ENCODE peak calls at places on chromosome 17, in five cellular contexts. Z is A549, G is GM12878, J is HepG2, M is K562. C is an unnamed sample.

GRCh38 chr17:37598145-37598544 is 11.1 kb downstream of the SYNRG start:
- DNase-seq in Z (no peak), G (no peak), J (no peak), M (no peak), C (no peak)

GRCh38 chr17:81518113-81518784 is 5.7 kb upstream of the ACTG1 start:
- DNase-seq in Z (no peak), G (no peak), J (no peak), M (no peak), C (peak; percentile 52)

GRCh38 chr17:41369713-41370112 is at the start of gene KRT33B:
- DNase-seq in Z (no peak), G (no peak), J (no peak), M (no peak), C (no peak)

GRCh38 chr17:80092959-80093358 is 8.4 kb upstream of the GAA start:
- DNase-seq in Z (no peak), G (no peak), J (no peak), M (no peak), C (no peak)

GRCh38 chr17:21119247-21119944 is 7.4 kb upstream of the DHRS7B start:
- DNase-seq in Z (peak; percentile 86), G (no peak), J (peak; percentile 53), M (peak; percentile 63), C (peak; percentile 90)

GRCh38 chr17:16415031-16415924 is at the start of gene TRPV2:
- DNase-seq in Z (peak; percentile 55), G (peak; percentile 60), J (peak; percentile 59), M (peak; percentile 71), C (peak; percentile 80)

GRCh38 chr17:56247816-56248215 is 94.5 kb downstream of the ANKFN1 start:
- DNase-seq in Z (no peak), G (no peak), J (no peak), M (no peak), C (no peak)

GRCh38 chr17:50627782-50628601 is 6.7 kb upstream of the ABCC3 start:
- DNase-seq in Z (no peak), G (no peak), J (peak; percentile 81), M (no peak), C (peak; percentile 41)

GRCh38 chr17:1379930-1380313 is 20.1 kb downstream of the YWHAE start:
- DNase-seq in Z (no peak), G (peak; percentile 74), J (no peak), M (no peak), C (no peak)

GRCh38 chr17:67491009-67491677 is 114.1 kb downstream of the PITPNC1 start:
- DNase-seq in Z (peak; percentile 80), G (no peak), J (peak; percentile 19), M (no peak), C (peak; percentile 61)

GRCh38 chr17:2054262-2054739 is 602 bp upstream of the HIC1 start:
- DNase-seq in Z (no peak), G (no peak), J (no peak), M (no peak), C (peak; percentile 57)

GRCh38 chr17:45867702-45868101 is 23.0 kb downstream of the SPPL2C start:
- DNase-seq in Z (no peak), G (no peak), J (peak; percentile 20), M (peak; percentile 70), C (peak; percentile 42)

GRCh38 chr17:82972836-82973372 is 106.5 kb upstream of the METRNL start:
- DNase-seq in Z (no peak), G (peak; percentile 11), J (no peak), M (no peak), C (no peak)

GRCh38 chr17:16121915-16122314 is 93.4 kb downstream of the NCOR1 start:
- DNase-seq in Z (no peak), G (no peak), J (no peak), M (no peak), C (no peak)

GRCh38 chr17:50541402-50541915 is 5.5 kb upstream of the SPATA20 start:
- DNase-seq in Z (no peak), G (no peak), J (no peak), M (no peak), C (no peak)

GRCh38 chr17:33234930-33235685 is 58.0 kb downstream of the ASIC2 start:
- DNase-seq in Z (peak; percentile 79), G (no peak), J (no peak), M (peak; percentile 10), C (no peak)

GRCh38 chr17:27533874-27534815 is 77.9 kb downstream of the KSR1 start:
- DNase-seq in Z (no peak), G (no peak), J (no peak), M (no peak), C (peak; percentile 68)

GRCh38 chr17:18185832-18186231 is 2.2 kb downstream of the ALKBH5 start:
- DNase-seq in Z (no peak), G (no peak), J (no peak), M (no peak), C (no peak)

GRCh38 chr17:5121186-5121841 is 5.5 kb downstream of the USP6 start:
- DNase-seq in Z (no peak), G (no peak), J (no peak), M (no peak), C (no peak)

GRCh38 chr17:36705651-36706436 is 104.5 kb downstream of the MRM1 start:
- DNase-seq in Z (peak; percentile 89), G (no peak), J (peak; percentile 18), M (peak; percentile 73), C (peak; percentile 85)

GRCh38 chr17:19747829-19748806 is at the start of gene ALDH3A1:
- DNase-seq in Z (peak; percentile 83), G (no peak), J (peak; percentile 82), M (no peak), C (no peak)

GRCh38 chr17:50511058-50511457 is 2.8 kb downstream of the MYCBPAP start:
- DNase-seq in Z (no peak), G (peak; percentile 83), J (no peak), M (no peak), C (no peak)

GRCh38 chr17:39939588-39940419 is 12.3 kb downstream of the LRRC3C start:
- DNase-seq in Z (peak; percentile 66), G (peak; percentile 71), J (no peak), M (peak; percentile 59), C (peak; percentile 34)

GRCh38 chr17:1043601-1044251 is 46.8 kb downstream of the TIMM22 start:
- DNase-seq in Z (no peak), G (no peak), J (no peak), M (no peak), C (peak; percentile 76)

GRCh38 chr17:31595076-31595475 is 203.6 kb downstream of the RAB11FIP4 start:
- DNase-seq in Z (no peak), G (no peak), J (no peak), M (no peak), C (no peak)

GRCh38 chr17:4899341-4900230 is at the start of gene C17orf107:
- DNase-seq in Z (no peak), G (no peak), J (no peak), M (no peak), C (peak; percentile 92)

GRCh38 chr17:81329927-81330883 is 35.1 kb upstream of the SLC38A10 start:
- DNase-seq in Z (peak; percentile 71), G (no peak), J (peak; percentile 69), M (no peak), C (peak; percentile 40)

GRCh38 chr17:58615768-58616659 is 75.8 kb downstream of the TEX14 start:
- DNase-seq in Z (no peak), G (peak; percentile 71), J (no peak), M (no peak), C (no peak)

GRCh38 chr17:3645310-3645709 is 8.8 kb downstream of the CTNS start:
- DNase-seq in Z (no peak), G (no peak), J (no peak), M (no peak), C (no peak)

GRCh38 chr17:64186171-64187092 is 56.5 kb upstream of the ERN1 start:
- DNase-seq in Z (no peak), G (no peak), J (no peak), M (no peak), C (no peak)

GRCh38 chr17:64182325-64183012 is 52.5 kb upstream of the ERN1 start:
- DNase-seq in Z (no peak), G (no peak), J (no peak), M (no peak), C (no peak)

GRCh38 chr17:64180674-64181073 is 50.7 kb upstream of the ERN1 start:
- DNase-seq in Z (no peak), G (no peak), J (no peak), M (no peak), C (no peak)

GRCh38 chr17:64185101-64185500 is 55.2 kb upstream of the ERN1 start:
- DNase-seq in Z (no peak), G (no peak), J (no peak), M (no peak), C (no peak)

DNA sequence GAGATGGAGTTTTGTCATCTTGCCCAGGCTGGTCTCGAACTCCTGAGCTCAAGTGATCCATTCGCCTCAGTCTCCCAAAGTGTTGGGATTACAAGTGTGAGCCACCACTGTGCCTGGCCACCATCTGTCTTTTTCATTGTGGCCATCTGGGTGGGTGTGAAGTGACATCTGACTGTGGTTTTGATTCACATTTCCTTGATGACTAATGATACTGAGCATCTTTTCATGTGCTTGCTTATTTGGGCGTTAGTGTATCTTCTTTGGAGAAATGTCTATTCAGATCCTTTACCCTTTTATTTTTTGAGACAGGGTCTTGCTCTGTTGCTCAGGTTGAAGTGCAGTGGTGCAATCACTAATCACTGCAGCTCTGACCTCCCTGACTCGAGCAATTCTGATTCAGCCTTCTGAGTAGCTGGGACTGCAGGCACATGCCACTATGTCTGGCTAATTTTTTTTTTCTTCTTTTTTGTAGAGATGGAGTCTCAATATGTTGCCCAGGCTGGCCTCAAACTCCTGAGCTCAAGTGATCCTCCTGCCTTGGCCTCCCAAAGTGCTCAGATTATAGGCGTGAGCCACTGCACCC is 54.0 kb upstream of the ERN1 start:
- DNase-seq in Z (no peak), G (no peak), J (no peak), M (no peak), C (no peak)
- TF ChIP-seq JUNB in Z (no peak), G (no peak), J (no peak), M (no peak), C (no peak)

GRCh38 chr17:75514299-75515228 is 773 bp downstream of the CASKIN2 start:
- DNase-seq in Z (no peak), G (no peak), J (no peak), M (no peak), C (peak; percentile 67)
- TF ChIP-seq JUNB in Z (no peak), G (no peak), J (no peak), M (no peak), C (no peak)

GRCh38 chr17:53659181-53659580 is 163.5 kb upstream of the KIF2B start:
- DNase-seq in Z (no peak), G (no peak), J (no peak), M (peak; percentile 14), C (no peak)

GRCh38 chr17:53655591-53655990 is 167.1 kb upstream of the KIF2B start:
- DNase-seq in Z (no peak), G (no peak), J (no peak), M (no peak), C (no peak)
- TF ChIP-seq JUNB in Z (no peak), G (no peak), J (no peak), M (no peak), C (no peak)

DNA sequence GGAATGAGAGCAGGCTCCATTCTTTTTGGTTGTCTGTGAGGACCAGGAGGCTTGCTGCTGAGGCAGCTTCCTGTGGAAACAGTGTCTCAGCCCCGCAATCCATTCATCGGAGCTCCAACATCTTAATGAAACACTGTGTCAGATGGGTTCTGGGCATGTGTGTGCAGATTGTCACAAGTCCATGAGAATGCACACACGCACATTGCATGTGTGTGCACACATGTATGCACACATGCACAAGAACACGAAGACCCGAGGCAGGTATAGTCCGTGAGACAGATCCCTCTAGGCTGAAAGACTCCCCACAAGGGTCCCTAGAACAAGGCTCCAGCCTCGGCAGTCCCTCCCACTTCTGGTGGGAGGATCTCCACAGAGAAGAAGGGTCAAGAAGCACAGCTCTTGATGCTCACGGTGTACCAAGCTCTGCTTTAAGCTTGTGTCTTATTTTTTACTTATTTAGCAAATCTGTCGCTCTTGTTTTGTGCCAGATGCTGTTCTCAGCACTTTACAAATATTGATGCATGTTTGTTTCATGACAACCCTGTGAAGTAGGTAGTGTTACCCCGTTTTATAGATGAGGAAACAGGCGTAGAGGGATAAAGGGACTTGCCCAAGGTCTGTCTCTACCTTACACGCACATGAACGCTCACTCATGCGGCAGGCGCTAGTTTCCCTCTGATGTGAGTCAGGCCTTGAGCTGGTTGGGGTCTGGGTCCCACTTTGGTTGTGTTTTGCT is 213.1 kb downstream of the SEC14L1 start:
- DNase-seq in Z (no peak), G (no peak), J (no peak), M (no peak), C (no peak)
- TF ChIP-seq JUNB in Z (no peak), G (no peak), J (no peak), M (no peak), C (no peak)

C was measured in GM23338.